ENCODE peak calls at places on chromosome 2, in seven cellular contexts. A is body of pancreas; U is stomach; S is heart left ventricle; V is CD8-positive, alpha-beta T cell; J is MM.1S; F is breast epithelium. K is an unnamed sample.
A peak's percentile ranks its signal among the peaks of the same experiment; 100 is the strongest.

GRCh38 chr2:110659248-110659647 is 18.6 kb downstream of the BUB1 start:
- DNase-seq in V (no peak), S (no peak), A (no peak), J (no peak), F (no peak), U (no peak), K (no peak)

GRCh38 chr2:9264301-9264700 is 57.7 kb downstream of the ASAP2 start:
- DNase-seq in F (no peak), U (no peak), S (peak; percentile 23), V (no peak), A (no peak), J (no peak), K (no peak)

GRCh38 chr2:222257645-222258044 is 41.2 kb downstream of the PAX3 start:
- DNase-seq in F (no peak), V (no peak), S (no peak), J (no peak), A (no peak), U (no peak), K (no peak)

GRCh38 chr2:212153923-212154322 is 384.7 kb downstream of the ERBB4 start:
- DNase-seq in J (no peak), U (no peak), S (no peak), F (no peak), A (no peak), V (no peak), K (no peak)

GRCh38 chr2:82993631-82994030 is 1465.4 kb downstream of the SUCLG1 start:
- DNase-seq in F (no peak), S (no peak), U (no peak), V (no peak), J (no peak), A (no peak), K (no peak)

GRCh38 chr2:75289771-75290170 is 90.5 kb upstream of the TACR1 start:
- DNase-seq in F (no peak), V (no peak), J (no peak), A (no peak), S (no peak), U (no peak), K (no peak)

GRCh38 chr2:48248251-48248933 is 281.6 kb upstream of the STON1 start:
- DNase-seq in F (no peak), V (no peak), S (no peak), J (peak; percentile 44), U (no peak), A (no peak), K (no peak)

GRCh38 chr2:68594674-68595492 is 48.5 kb upstream of the PROKR1 start:
- DNase-seq in V (peak; percentile 54), J (peak; percentile 63), S (no peak), U (peak; percentile 53), F (no peak), A (peak; percentile 50), K (peak; percentile 53)

GRCh38 chr2:26195006-26195961 is 22.4 kb downstream of the GAREM2 start:
- DNase-seq in J (no peak), A (no peak), F (no peak), V (no peak), S (no peak), U (no peak), K (no peak)

GRCh38 chr2:1363367-1363766 is 49.9 kb upstream of the TPO start:
- DNase-seq in J (no peak), F (no peak), U (no peak), V (no peak), A (no peak), S (no peak), K (no peak)

GRCh38 chr2:33791625-33792024 is 192.5 kb upstream of the FAM98A start:
- DNase-seq in S (no peak), F (no peak), U (no peak), A (no peak), V (no peak), J (no peak), K (no peak)

GRCh38 chr2:138271467-138271866 is 230.1 kb upstream of the SPOPL start:
- DNase-seq in F (no peak), A (no peak), V (no peak), J (no peak), U (no peak), S (no peak), K (no peak)

GRCh38 chr2:190344275-190344827 is 962 bp downstream of the INPP1 start:
- DNase-seq in J (peak; percentile 46), U (peak; percentile 48), S (peak; percentile 63), V (no peak), A (peak; percentile 45), F (no peak), K (peak; percentile 63)

GRCh38 chr2:99971326-99971965 is 170.9 kb downstream of the AFF3 start:
- DNase-seq in F (no peak), A (no peak), J (no peak), U (no peak), V (no peak), S (no peak), K (no peak)

GRCh38 chr2:112621792-112622527 is 23.8 kb upstream of the SLC20A1 start:
- DNase-seq in A (no peak), F (no peak), U (peak; percentile 16), S (no peak), J (no peak), V (no peak), K (no peak)

DNA sequence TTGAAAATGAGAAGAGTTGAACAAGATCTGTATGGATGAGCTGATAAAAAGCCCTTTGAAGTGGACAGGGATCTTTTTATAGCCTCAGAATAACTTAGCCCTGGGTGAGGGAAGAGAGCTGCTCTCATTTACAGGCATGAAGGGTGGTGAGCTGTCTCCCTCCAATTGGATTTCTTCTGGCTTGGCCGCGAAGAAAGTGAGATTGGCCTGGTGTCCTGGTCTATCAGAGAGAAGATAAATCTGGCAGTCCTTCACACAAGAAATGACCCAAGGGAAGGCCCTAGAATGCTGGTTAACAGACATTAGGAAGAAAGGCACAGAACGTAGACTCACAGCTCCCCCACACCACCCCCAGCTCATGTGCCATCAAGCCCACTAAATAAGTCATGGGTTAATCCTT is 439.7 kb downstream of the TNS1 start:
- DNase-seq in V (no peak), J (no peak), F (no peak), S (no peak), A (no peak), U (no peak), K (no peak)
- H3K27ac ChIP-seq in V (no peak overlapping the region), J (no peak overlapping the region), F (no peak overlapping the region), S (no peak overlapping the region), A (no peak overlapping the region), U (no peak overlapping the region), K (no peak overlapping the region)

GRCh38 chr2:102357975-102358374 is 2.4 kb downstream of the IL18R1 start:
- DNase-seq in U (no peak), S (no peak), J (no peak), F (no peak), A (no peak), V (no peak), K (no peak)
- H3K27me3 ChIP-seq in U (no peaks in the 10 kb centered on the region), S (no peaks in the 10 kb centered on the region), J (no peaks in the 10 kb centered on the region), F (no peaks in the 10 kb centered on the region), A (no peaks in the 10 kb centered on the region), V (no peaks in the 10 kb centered on the region), K (no peaks in the 10 kb centered on the region)

GRCh38 chr2:42863320-42863719 is 70.9 kb upstream of the HAAO start:
- DNase-seq in U (no peak), J (no peak), S (no peak), F (no peak), A (no peak), V (no peak), K (no peak)
- H3K27ac ChIP-seq in U (no peak overlapping the region), J (no peak overlapping the region), S (peak overlapping the region; percentile 43), F (no peak overlapping the region), A (no peak overlapping the region), V (no peak overlapping the region), K (no peak overlapping the region)

GRCh38 chr2:72916743-72917137 is 579 bp upstream of the EMX1 start:
- DNase-seq in V (no peak), A (peak; percentile 14), S (no peak), F (no peak), J (no peak), U (no peak), K (peak; percentile 37)
- H3K27me3 ChIP-seq in V (peaks cover 45% of the 10 kb centered on the region), A (peaks cover 57% of the 10 kb centered on the region), S (peaks cover 95% of the 10 kb centered on the region), F (peaks cover 100% of the 10 kb centered on the region), J (peaks cover 79% of the 10 kb centered on the region), U (peaks cover 100% of the 10 kb centered on the region), K (peaks cover 98% of the 10 kb centered on the region)

GRCh38 chr2:121346886-121347285 is 61.9 kb upstream of the TFCP2L1 start:
- DNase-seq in J (no peak), A (no peak), U (no peak), V (no peak), F (no peak), S (no peak), K (no peak)

GRCh38 chr2:121345101-121345500 is 60.1 kb upstream of the TFCP2L1 start:
- DNase-seq in A (no peak), F (no peak), S (no peak), U (no peak), V (no peak), J (no peak), K (no peak)

GRCh38 chr2:121346407-121346806 is 61.4 kb upstream of the TFCP2L1 start:
- DNase-seq in J (no peak), V (no peak), F (no peak), U (no peak), S (no peak), A (no peak), K (no peak)

GRCh38 chr2:121348128-121348740 is 63.2 kb upstream of the TFCP2L1 start:
- DNase-seq in F (no peak), S (no peak), U (no peak), J (no peak), V (no peak), A (no peak), K (no peak)

DNA sequence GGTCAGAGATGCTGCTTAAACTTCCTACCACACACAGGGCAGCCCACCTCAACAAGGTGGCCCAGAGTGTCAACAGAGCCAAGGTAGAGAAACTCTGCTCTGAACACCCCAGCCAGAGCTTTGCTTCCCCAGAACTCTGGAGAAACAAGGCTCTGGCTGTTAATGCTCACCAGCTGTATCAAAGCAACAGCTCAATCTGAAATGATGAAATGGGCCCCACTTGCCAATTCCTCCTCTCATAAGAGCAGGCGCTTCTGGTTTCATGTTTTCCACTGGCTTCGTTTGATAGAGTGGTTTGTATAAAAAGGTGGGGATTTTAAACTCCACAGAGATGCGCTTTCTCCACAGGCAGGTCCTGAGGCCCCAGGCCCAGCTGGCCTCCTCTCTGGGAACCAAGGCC is 60.9 kb upstream of the TFCP2L1 start:
- DNase-seq in A (no peak), U (no peak), S (no peak), F (no peak), V (no peak), J (no peak), K (no peak)
- H3K27ac ChIP-seq in A (no peak overlapping the region), U (no peak overlapping the region), S (no peak overlapping the region), F (peak overlapping the region; percentile 72), V (no peak overlapping the region), J (no peak overlapping the region), K (no peak overlapping the region)

DNA sequence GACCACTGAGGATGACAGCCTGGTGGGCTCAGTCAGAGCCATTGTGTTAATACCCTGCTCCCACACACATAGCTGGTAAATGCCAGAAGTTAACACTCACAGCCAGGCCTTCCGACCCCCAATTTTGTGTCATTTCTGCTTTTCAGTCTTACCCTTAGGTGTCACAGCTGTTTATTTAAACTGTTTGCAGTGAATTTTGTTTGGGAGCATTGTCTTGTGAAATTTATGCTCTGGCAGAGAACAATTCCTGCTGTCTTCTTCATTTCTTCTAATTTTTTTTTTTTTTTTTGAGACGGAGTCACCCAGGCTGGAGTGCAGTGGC is 8.2 kb downstream of the LPIN1 start:
- DNase-seq in V (no peak), J (no peak), A (no peak), U (no peak), F (no peak), S (no peak), K (no peak)
- H3K27me3 ChIP-seq in V (no peaks in the 10 kb centered on the region), J (no peaks in the 10 kb centered on the region), A (no peaks in the 10 kb centered on the region), U (no peaks in the 10 kb centered on the region), F (no peaks in the 10 kb centered on the region), S (no peaks in the 10 kb centered on the region), K (no peaks in the 10 kb centered on the region)

K was measured in adrenal gland.